ENCODE peak calls at places on chromosome 12, in eight cellular contexts. V is NCI-H1105; Y is activated CD4-positive, alpha-beta T cell treated with anti-CD3 and anti-CD28 coated beads for 48 hours; I is midbrain; T is WTC11; U is GM23248; K is A549; D is HL-60. A is an unnamed sample.
A peak's percentile ranks its signal among the peaks of the same experiment; 100 is the strongest.

GRCh38 chr12:80596509-80596908 is 110.9 kb upstream of the MYF6 start:
- DNase-seq in V (no peak), Y (no peak), I (no peak), T (no peak), U (no peak), K (no peak), D (no peak), A (no peak)

GRCh38 chr12:117494833-117495714 is 133.6 kb upstream of the NOS1 start:
- DNase-seq in V (peak; percentile 82), Y (no peak), I (no peak), T (no peak), U (no peak), K (peak; percentile 52), D (no peak), A (peak; percentile 56)

GRCh38 chr12:43154498-43155045 is 397.4 kb downstream of the ADAMTS20 start:
- DNase-seq in V (no peak), Y (no peak), I (no peak), T (no peak), U (no peak), K (no peak), D (no peak), A (no peak)

GRCh38 chr12:40827923-40828592 is 135.8 kb downstream of the CNTN1 start:
- DNase-seq in V (no peak), Y (no peak), I (no peak), T (peak; percentile 28), U (no peak), K (peak; percentile 11), D (no peak), A (no peak)

GRCh38 chr12:69935651-69936100 is 110.6 kb downstream of the MYRFL start:
- DNase-seq in V (no peak), Y (no peak), I (no peak), T (no peak), U (peak; percentile 10), K (no peak), D (no peak), A (no peak)

GRCh38 chr12:96472384-96472783 is 17.0 kb upstream of the CFAP54 start:
- DNase-seq in V (no peak), Y (no peak), I (no peak), T (no peak), U (peak; percentile 78), K (no peak), D (no peak), A (no peak)

GRCh38 chr12:51801027-51801426 is 47.5 kb downstream of the FIGNL2 start:
- DNase-seq in V (no peak), Y (no peak), I (no peak), T (no peak), U (no peak), K (no peak), D (no peak), A (no peak)

GRCh38 chr12:2414810-2415567 is 362.2 kb downstream of the CACNA1C start:
- DNase-seq in V (no peak), Y (no peak), I (no peak), T (no peak), U (peak; percentile 36), K (no peak), D (no peak), A (no peak)

GRCh38 chr12:5590316-5590715 is 158.4 kb downstream of the NTF3 start:
- DNase-seq in V (no peak), Y (no peak), I (no peak), T (no peak), U (no peak), K (no peak), D (no peak), A (no peak)

GRCh38 chr12:25557830-25558436 is 4.8 kb upstream of the LMNTD1 start:
- DNase-seq in V (peak; percentile 59), Y (peak; percentile 20), I (peak; percentile 45), T (peak; percentile 12), U (peak; percentile 81), K (peak; percentile 48), D (no peak), A (peak; percentile 22)

GRCh38 chr12:93379432-93380308 is 1.9 kb downstream of the NUDT4 start:
- DNase-seq in V (no peak), Y (no peak), I (peak; percentile 43), T (no peak), U (peak; percentile 56), K (no peak), D (no peak), A (no peak)

GRCh38 chr12:124538194-124539082 is 29.0 kb downstream of the NCOR2 start:
- DNase-seq in V (no peak), Y (no peak), I (no peak), T (no peak), U (no peak), K (no peak), D (peak; percentile 67), A (no peak)

GRCh38 chr12:95739561-95740313 is 50.8 kb downstream of the NTN4 start:
- DNase-seq in V (no peak), Y (no peak), I (peak; percentile 39), T (no peak), U (no peak), K (no peak), D (no peak), A (no peak)

GRCh38 chr12:2582631-2583616 is 211.8 kb upstream of the FKBP4 start:
- DNase-seq in V (peak; percentile 70), Y (peak; percentile 78), I (peak; percentile 22), T (peak; percentile 79), U (peak; percentile 80), K (peak; percentile 41), D (peak; percentile 34), A (peak; percentile 10)

GRCh38 chr12:23771230-23771949 is 178.1 kb downstream of the SOX5 start:
- DNase-seq in V (no peak), Y (no peak), I (peak; percentile 89), T (no peak), U (no peak), K (no peak), D (no peak), A (no peak)

GRCh38 chr12:88519802-88520435 is 60.4 kb downstream of the KITLG start:
- DNase-seq in V (no peak), Y (no peak), I (no peak), T (no peak), U (no peak), K (no peak), D (no peak), A (no peak)

GRCh38 chr12:57844725-57845477 is 1.6 kb downstream of the CTDSP2 start:
- DNase-seq in V (no peak), Y (peak; percentile 58), I (peak; percentile 48), T (peak; percentile 69), U (peak; percentile 93), K (peak; percentile 82), D (no peak), A (peak; percentile 37)

GRCh38 chr12:49944046-49944445 is 6.5 kb upstream of the AQP2 start:
- DNase-seq in V (no peak), Y (no peak), I (no peak), T (no peak), U (no peak), K (no peak), D (no peak), A (no peak)

GRCh38 chr12:93778306-93778705 is 101.1 kb downstream of the CRADD start:
- DNase-seq in V (no peak), Y (no peak), I (no peak), T (no peak), U (peak; percentile 95), K (no peak), D (no peak), A (peak; percentile 71)

GRCh38 chr12:31618228-31619025 is 27.5 kb upstream of the DENND5B start:
- DNase-seq in V (no peak), Y (no peak), I (no peak), T (no peak), U (no peak), K (no peak), D (no peak), A (peak; percentile 46)

GRCh38 chr12:14572401-14572800 is 4.7 kb upstream of the PLBD1 start:
- DNase-seq in V (no peak), Y (no peak), I (no peak), T (no peak), U (no peak), K (no peak), D (no peak), A (no peak)

GRCh38 chr12:59808317-59808910 is 212.6 kb downstream of the SLC16A7 start:
- DNase-seq in V (no peak), Y (no peak), I (peak; percentile 23), T (no peak), U (peak; percentile 71), K (peak; percentile 28), D (peak; percentile 11), A (peak; percentile 16)

GRCh38 chr12:106861984-106862894 is 87.8 kb downstream of the RIC8B start:
- DNase-seq in V (no peak), Y (no peak), I (no peak), T (no peak), U (peak; percentile 91), K (peak; percentile 47), D (no peak), A (peak; percentile 1)

GRCh38 chr12:118102609-118103008 is 1.2 kb downstream of the VSIG10 start:
- DNase-seq in V (no peak), Y (no peak), I (no peak), T (no peak), U (no peak), K (no peak), D (no peak), A (no peak)

GRCh38 chr12:9405861-9406563 is 197.8 kb upstream of the PZP start:
- DNase-seq in V (no peak), Y (no peak), I (no peak), T (no peak), U (no peak), K (no peak), D (no peak), A (no peak)

GRCh38 chr12:124411291-124411878 is 116.5 kb downstream of the RFLNA start:
- DNase-seq in V (no peak), Y (no peak), I (no peak), T (no peak), U (peak; percentile 99), K (peak; percentile 57), D (no peak), A (peak; percentile 95)

GRCh38 chr12:96811083-96811482 is 96.0 kb upstream of the NEDD1 start:
- DNase-seq in V (no peak), Y (no peak), I (no peak), T (no peak), U (peak; percentile 84), K (peak; percentile 92), D (no peak), A (peak; percentile 91)

GRCh38 chr12:12088147-12088546 is 17.4 kb downstream of the BCL2L14 start:
- DNase-seq in V (no peak), Y (no peak), I (no peak), T (no peak), U (no peak), K (no peak), D (no peak), A (no peak)

GRCh38 chr12:51246254-51246853 is 7.7 kb downstream of the DAZAP2 start:
- DNase-seq in V (no peak), Y (peak; percentile 45), I (no peak), T (no peak), U (peak; percentile 21), K (no peak), D (peak; percentile 72), A (peak; percentile 78)

GRCh38 chr12:44227601-44228000 is 391.7 kb downstream of the TMEM117 start:
- DNase-seq in V (no peak), Y (no peak), I (no peak), T (no peak), U (peak; percentile 5), K (no peak), D (no peak), A (no peak)

A was measured in A172.